ENCODE peak calls at places on chromosomes 5 and 9, in four cellular contexts. D is A549, Y is AG04449, H is heart left ventricle. P is an unnamed sample.

GRCh38 chr9:123514766-123515165 is 158.8 kb downstream of the CRB2 start:
- DNase-seq in Y (no peak), H (no peak), D (no peak), P (no peak)

GRCh38 chr5:143409972-143410371 is 6.5 kb upstream of the NR3C1 start:
- DNase-seq in D (no peak), H (no peak), Y (no peak), P (no peak)

GRCh38 chr5:72160299-72160698 is 53.0 kb downstream of the MAP1B start:
- DNase-seq in D (no peak), Y (peak; percentile 62), H (no peak), P (no peak)

GRCh38 chr5:175230299-175230698 is 213.7 kb downstream of the DRD1 start:
- DNase-seq in D (no peak), H (no peak), Y (no peak), P (no peak)

GRCh38 chr5:91271999-91272398 is 111.1 kb downstream of the ARRDC3 start:
- DNase-seq in D (no peak), Y (no peak), H (no peak), P (no peak)

GRCh38 chr9:107034831-107035230 is 171.9 kb downstream of the ZNF462 start:
- DNase-seq in D (no peak), Y (no peak), H (no peak), P (no peak)

GRCh38 chr5:38167562-38167996 is 90.8 kb upstream of the EGFLAM start:
- DNase-seq in D (no peak), Y (no peak), H (peak; percentile 47), P (no peak)

GRCh38 chr9:79757906-79758669 is 186.3 kb downstream of the TLE4 start:
- DNase-seq in H (no peak), Y (no peak), D (peak; percentile 10), P (no peak)

GRCh38 chr9:128341435-128341849 is 1.1 kb downstream of the SLC27A4 start:
- DNase-seq in Y (no peak), D (peak; percentile 84), H (peak; percentile 70), P (no peak)

GRCh38 chr5:78523314-78524193 is 125.0 kb downstream of the LHFPL2 start:
- DNase-seq in H (no peak), D (no peak), Y (no peak), P (no peak)
- H3K4me3 ChIP-seq in H (no peak overlapping the region), D (no peak overlapping the region), Y (no peak overlapping the region), P (no peak overlapping the region)

GRCh38 chr5:147234825-147235635 is at the start of gene STK32A:
- DNase-seq in D (peak; percentile 42), H (peak; percentile 32), Y (no peak), P (no peak)
- TF ChIP-seq CTCF in D (no peak), H (no peak), Y (no peak), P (no peak)

GRCh38 chr5:150758210-150758533 is 645 bp downstream of the DCTN4 start:
- DNase-seq in Y (no peak), D (no peak), H (no peak), P (no peak)
- H3K4me3 ChIP-seq in Y (peak overlapping the region; percentile 84), D (peak overlapping the region; percentile 58), H (peak overlapping the region; percentile 57), P (peak overlapping the region; percentile 65)

DNA sequence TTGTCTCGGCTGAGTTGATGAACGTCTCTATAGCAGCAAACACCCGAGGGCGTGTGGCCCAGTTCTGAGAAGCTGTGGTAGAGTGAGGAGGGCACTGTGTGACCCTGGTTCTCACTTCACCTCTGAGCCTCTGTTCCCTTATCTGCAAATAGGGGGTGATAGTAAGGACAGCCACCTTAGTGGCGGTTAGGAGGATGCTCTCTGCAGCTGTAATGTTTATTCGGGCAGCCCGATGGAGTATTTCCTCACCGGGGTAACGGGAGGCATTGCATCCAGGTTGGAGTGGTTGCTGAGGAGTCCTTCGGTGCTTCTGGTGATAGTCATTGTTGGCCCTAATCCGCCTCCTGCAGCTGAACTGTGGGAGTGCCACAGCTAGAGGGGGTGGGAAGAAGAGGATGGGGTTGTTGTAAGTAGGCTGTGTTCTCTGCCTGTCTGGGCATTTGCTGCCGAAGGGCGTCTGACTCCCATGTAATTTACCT is 13.9 kb downstream of the PRRC2B start:
- DNase-seq in Y (no peak), H (peak; percentile 71), D (peak; percentile 45), P (no peak)
- TF ChIP-seq CTCF in Y (peak; percentile 27), H (no peak), D (no peak), P (peak; percentile 57)

P was measured in astrocyte of the cerebellum.